ENCODE peak calls at places on chromosomes 16 and 17, in eight cellular contexts. One of them, this sample, is unnamed.

GRCh38 chr16:84726670-84727467 is 27.1 kb downstream of the USP10 start:
- DNase-seq in cardiac fibroblast: no peak
- DNase-seq in iris pigment epithelial cell: no peak
- DNase-seq in Calu3: peak; percentile 31
- DNase-seq in neuronal stem cell: no peak
- DNase-seq in lower leg skin: no peak
- DNase-seq in globus pallidus: peak; percentile 50
- DNase-seq in NCI-H510A treated with DMSO at 0.1 percent for 48 hours: no peak
- DNase-seq in this sample: peak; percentile 45

GRCh38 chr17:80426671-80427326 is 11.8 kb downstream of the ENDOV start:
- DNase-seq in globus pallidus: peak; percentile 40
- DNase-seq in lower leg skin: peak; percentile 30
- DNase-seq in Calu3: peak; percentile 86
- DNase-seq in neuronal stem cell: peak; percentile 76
- DNase-seq in NCI-H510A treated with DMSO at 0.1 percent for 48 hours: peak; percentile 56
- DNase-seq in iris pigment epithelial cell: peak; percentile 48
- DNase-seq in cardiac fibroblast: peak; percentile 63
- DNase-seq in this sample: peak; percentile 76

GRCh38 chr16:72797606-72798005 is 250.3 kb downstream of the ZFHX3 start:
- DNase-seq in globus pallidus: no peak
- DNase-seq in NCI-H510A treated with DMSO at 0.1 percent for 48 hours: no peak
- DNase-seq in cardiac fibroblast: no peak
- DNase-seq in iris pigment epithelial cell: no peak
- DNase-seq in Calu3: no peak
- DNase-seq in neuronal stem cell: no peak
- DNase-seq in lower leg skin: no peak
- DNase-seq in this sample: no peak

GRCh38 chr17:80991645-80992076 is at the start of gene CHMP6:
- DNase-seq in NCI-H510A treated with DMSO at 0.1 percent for 48 hours: peak; percentile 37
- DNase-seq in Calu3: peak; percentile 81
- DNase-seq in lower leg skin: peak; percentile 61
- DNase-seq in globus pallidus: peak; percentile 56
- DNase-seq in iris pigment epithelial cell: peak; percentile 71
- DNase-seq in cardiac fibroblast: peak; percentile 71
- DNase-seq in neuronal stem cell: peak; percentile 57
- DNase-seq in this sample: peak; percentile 76

GRCh38 chr16:55630774-55631173 is 25.0 kb upstream of the SLC6A2 start:
- DNase-seq in iris pigment epithelial cell: no peak
- DNase-seq in Calu3: no peak
- DNase-seq in neuronal stem cell: no peak
- DNase-seq in lower leg skin: no peak
- DNase-seq in cardiac fibroblast: no peak
- DNase-seq in globus pallidus: no peak
- DNase-seq in NCI-H510A treated with DMSO at 0.1 percent for 48 hours: no peak
- DNase-seq in this sample: no peak

GRCh38 chr17:76139801-76140660 is 1.0 kb downstream of the FOXJ1 start:
- DNase-seq in neuronal stem cell: no peak
- DNase-seq in lower leg skin: no peak
- DNase-seq in globus pallidus: no peak
- DNase-seq in cardiac fibroblast: no peak
- DNase-seq in Calu3: no peak
- DNase-seq in iris pigment epithelial cell: no peak
- DNase-seq in NCI-H510A treated with DMSO at 0.1 percent for 48 hours: no peak
- DNase-seq in this sample: peak; percentile 49

GRCh38 chr17:67365762-67366192 is 600 bp downstream of the PSMD12 start:
- DNase-seq in neuronal stem cell: no peak
- DNase-seq in NCI-H510A treated with DMSO at 0.1 percent for 48 hours: peak; percentile 24
- DNase-seq in lower leg skin: no peak
- DNase-seq in globus pallidus: no peak
- DNase-seq in cardiac fibroblast: peak; percentile 86
- DNase-seq in iris pigment epithelial cell: peak; percentile 85
- DNase-seq in Calu3: no peak
- DNase-seq in this sample: no peak

GRCh38 chr17:2687074-2687418 is 24.5 kb downstream of the CLUH start:
- DNase-seq in Calu3: no peak
- DNase-seq in globus pallidus: no peak
- DNase-seq in lower leg skin: no peak
- DNase-seq in NCI-H510A treated with DMSO at 0.1 percent for 48 hours: no peak
- DNase-seq in neuronal stem cell: no peak
- DNase-seq in iris pigment epithelial cell: no peak
- DNase-seq in cardiac fibroblast: no peak
- DNase-seq in this sample: no peak

GRCh38 chr17:68351395-68351794 is 60.1 kb downstream of the ARSG start:
- DNase-seq in globus pallidus: no peak
- DNase-seq in cardiac fibroblast: peak; percentile 61
- DNase-seq in Calu3: no peak
- DNase-seq in iris pigment epithelial cell: peak; percentile 24
- DNase-seq in neuronal stem cell: no peak
- DNase-seq in lower leg skin: no peak
- DNase-seq in NCI-H510A treated with DMSO at 0.1 percent for 48 hours: no peak
- DNase-seq in this sample: no peak

GRCh38 chr16:89557230-89557935 is 3.1 kb upstream of the RPL13 start:
- DNase-seq in Calu3: peak; percentile 91
- DNase-seq in lower leg skin: peak; percentile 61
- DNase-seq in iris pigment epithelial cell: peak; percentile 79
- DNase-seq in NCI-H510A treated with DMSO at 0.1 percent for 48 hours: peak; percentile 53
- DNase-seq in globus pallidus: peak; percentile 97
- DNase-seq in neuronal stem cell: peak; percentile 81
- DNase-seq in cardiac fibroblast: peak; percentile 86
- DNase-seq in this sample: peak; percentile 83

GRCh38 chr17:82424001-82424862 is 5.8 kb upstream of the OGFOD3 start:
- DNase-seq in neuronal stem cell: peak; percentile 30
- DNase-seq in globus pallidus: no peak
- DNase-seq in cardiac fibroblast: peak; percentile 72
- DNase-seq in iris pigment epithelial cell: peak; percentile 49
- DNase-seq in NCI-H510A treated with DMSO at 0.1 percent for 48 hours: no peak
- DNase-seq in Calu3: peak; percentile 48
- DNase-seq in lower leg skin: no peak
- DNase-seq in this sample: peak; percentile 55

GRCh38 chr17:14330492-14330920 is 29.6 kb downstream of the HS3ST3B1 start:
- DNase-seq in lower leg skin: no peak
- DNase-seq in Calu3: no peak
- DNase-seq in cardiac fibroblast: no peak
- DNase-seq in globus pallidus: no peak
- DNase-seq in NCI-H510A treated with DMSO at 0.1 percent for 48 hours: no peak
- DNase-seq in neuronal stem cell: peak; percentile 59
- DNase-seq in iris pigment epithelial cell: peak; percentile 67
- DNase-seq in this sample: peak; percentile 12

GRCh38 chr16:27441276-27441675 is 39.3 kb downstream of the IL21R start:
- DNase-seq in NCI-H510A treated with DMSO at 0.1 percent for 48 hours: no peak
- DNase-seq in iris pigment epithelial cell: no peak
- DNase-seq in cardiac fibroblast: no peak
- DNase-seq in lower leg skin: no peak
- DNase-seq in neuronal stem cell: no peak
- DNase-seq in Calu3: no peak
- DNase-seq in globus pallidus: no peak
- DNase-seq in this sample: no peak

GRCh38 chr17:74567397-74567796 is at the start of gene CD300H:
- DNase-seq in NCI-H510A treated with DMSO at 0.1 percent for 48 hours: no peak
- DNase-seq in Calu3: no peak
- DNase-seq in lower leg skin: no peak
- DNase-seq in iris pigment epithelial cell: no peak
- DNase-seq in neuronal stem cell: no peak
- DNase-seq in globus pallidus: peak; percentile 41
- DNase-seq in cardiac fibroblast: no peak
- DNase-seq in this sample: no peak

GRCh38 chr17:75478508-75478907 is 22.1 kb downstream of the TMEM94 start:
- DNase-seq in neuronal stem cell: peak; percentile 39
- DNase-seq in globus pallidus: no peak
- DNase-seq in cardiac fibroblast: no peak
- DNase-seq in Calu3: no peak
- DNase-seq in lower leg skin: no peak
- DNase-seq in iris pigment epithelial cell: peak; percentile 54
- DNase-seq in NCI-H510A treated with DMSO at 0.1 percent for 48 hours: no peak
- DNase-seq in this sample: no peak

GRCh38 chr17:13792314-13792713 is 190.6 kb upstream of the HS3ST3A1 start:
- DNase-seq in NCI-H510A treated with DMSO at 0.1 percent for 48 hours: no peak
- DNase-seq in lower leg skin: no peak
- DNase-seq in cardiac fibroblast: peak; percentile 46
- DNase-seq in neuronal stem cell: no peak
- DNase-seq in Calu3: no peak
- DNase-seq in globus pallidus: no peak
- DNase-seq in iris pigment epithelial cell: no peak
- DNase-seq in this sample: no peak

GRCh38 chr17:57859601-57860413 is 10.0 kb upstream of the MRPS23 start:
- DNase-seq in Calu3: no peak
- DNase-seq in cardiac fibroblast: no peak
- DNase-seq in iris pigment epithelial cell: no peak
- DNase-seq in NCI-H510A treated with DMSO at 0.1 percent for 48 hours: no peak
- DNase-seq in lower leg skin: no peak
- DNase-seq in neuronal stem cell: no peak
- DNase-seq in globus pallidus: no peak
- DNase-seq in this sample: no peak

GRCh38 chr16:29154676-29155121 is 169.8 kb downstream of the LAT start:
- DNase-seq in lower leg skin: no peak
- DNase-seq in NCI-H510A treated with DMSO at 0.1 percent for 48 hours: no peak
- DNase-seq in iris pigment epithelial cell: peak; percentile 50
- DNase-seq in cardiac fibroblast: peak; percentile 44
- DNase-seq in neuronal stem cell: no peak
- DNase-seq in globus pallidus: no peak
- DNase-seq in Calu3: no peak
- DNase-seq in this sample: no peak

GRCh38 chr17:58267347-58268324 is 13.1 kb downstream of the MPO start:
- DNase-seq in NCI-H510A treated with DMSO at 0.1 percent for 48 hours: no peak
- DNase-seq in neuronal stem cell: no peak
- DNase-seq in cardiac fibroblast: no peak
- DNase-seq in globus pallidus: no peak
- DNase-seq in lower leg skin: peak; percentile 10
- DNase-seq in Calu3: no peak
- DNase-seq in iris pigment epithelial cell: no peak
- DNase-seq in this sample: no peak

GRCh38 chr17:7435676-7436555 is 681 bp downstream of the TMEM102 start:
- DNase-seq in neuronal stem cell: peak; percentile 31
- DNase-seq in globus pallidus: no peak
- DNase-seq in lower leg skin: peak; percentile 54
- DNase-seq in cardiac fibroblast: no peak
- DNase-seq in iris pigment epithelial cell: no peak
- DNase-seq in NCI-H510A treated with DMSO at 0.1 percent for 48 hours: peak; percentile 76
- DNase-seq in Calu3: peak; percentile 47
- DNase-seq in this sample: peak; percentile 69

GRCh38 chr17:9217151-9218067 is 196.1 kb downstream of the NTN1 start:
- DNase-seq in globus pallidus: no peak
- DNase-seq in Calu3: no peak
- DNase-seq in cardiac fibroblast: peak; percentile 84
- DNase-seq in iris pigment epithelial cell: peak; percentile 81
- DNase-seq in lower leg skin: no peak
- DNase-seq in neuronal stem cell: no peak
- DNase-seq in NCI-H510A treated with DMSO at 0.1 percent for 48 hours: no peak
- DNase-seq in this sample: no peak

GRCh38 chr16:58495861-58496331 is 4.0 kb upstream of the NDRG4 start:
- DNase-seq in globus pallidus: peak; percentile 41
- DNase-seq in iris pigment epithelial cell: no peak
- DNase-seq in neuronal stem cell: no peak
- DNase-seq in cardiac fibroblast: no peak
- DNase-seq in NCI-H510A treated with DMSO at 0.1 percent for 48 hours: no peak
- DNase-seq in Calu3: no peak
- DNase-seq in lower leg skin: no peak
- DNase-seq in this sample: no peak

GRCh38 chr17:5706835-5707234 is 122.5 kb upstream of the NLRP1 start:
- DNase-seq in NCI-H510A treated with DMSO at 0.1 percent for 48 hours: no peak
- DNase-seq in neuronal stem cell: peak; percentile 70
- DNase-seq in lower leg skin: peak; percentile 35
- DNase-seq in cardiac fibroblast: peak; percentile 69
- DNase-seq in Calu3: peak; percentile 53
- DNase-seq in globus pallidus: peak; percentile 70
- DNase-seq in iris pigment epithelial cell: peak; percentile 58
- DNase-seq in this sample: peak; percentile 63

This sample was measured in transverse colon.